ENCODE peak calls at places on chromosome 3, in eight cellular contexts. P, A, W, J, N, C, V and X are unnamed samples.

GRCh38 chr3:171768281-171768925 is 41.9 kb downstream of the PLD1 start:
- DNase-seq in P (no peak), N (no peak), V (no peak), C (no peak), W (no peak), J (no peak), A (no peak), X (no peak)

GRCh38 chr3:197030379-197031314 is 1.0 kb upstream of the MELTF start:
- DNase-seq in P (no peak), J (no peak), C (no peak), A (no peak), W (peak; percentile 52), N (no peak), V (no peak), X (peak; percentile 59)

GRCh38 chr3:121431717-121432517 is 113.9 kb downstream of the POLQ start:
- DNase-seq in P (no peak), J (peak; percentile 62), V (peak; percentile 35), W (no peak), N (no peak), A (no peak), C (no peak), X (no peak)

GRCh38 chr3:127491323-127491722 is 99.2 kb downstream of the TPRA1 start:
- DNase-seq in P (no peak), A (no peak), J (no peak), W (no peak), N (no peak), V (no peak), C (no peak), X (no peak)

GRCh38 chr3:157532529-157533297 is 29.5 kb upstream of the VEPH1 start:
- DNase-seq in C (peak; percentile 64), P (peak; percentile 64), W (peak; percentile 85), V (peak; percentile 58), N (peak; percentile 14), J (peak; percentile 9), A (peak; percentile 65), X (peak; percentile 95)

GRCh38 chr3:113104746-113105479 is 106.4 kb upstream of the BOC start:
- DNase-seq in N (no peak), A (no peak), C (no peak), J (no peak), V (no peak), P (no peak), W (no peak), X (peak; percentile 21)

GRCh38 chr3:39982665-39983357 is 173.4 kb downstream of the MYRIP start:
- DNase-seq in V (no peak), A (no peak), N (no peak), W (no peak), J (no peak), P (no peak), C (no peak), X (no peak)

GRCh38 chr3:120418446-120418845 is 32.3 kb downstream of the FSTL1 start:
- DNase-seq in A (no peak), N (no peak), W (no peak), V (no peak), C (no peak), P (no peak), J (no peak), X (no peak)

GRCh38 chr3:149371001-149371722 is 6.3 kb downstream of the TM4SF1 start:
- DNase-seq in W (no peak), J (no peak), V (peak; percentile 66), P (peak; percentile 74), A (no peak), C (no peak), N (no peak), X (peak; percentile 33)

GRCh38 chr3:62562596-62562995 is 189.2 kb upstream of the FEZF2 start:
- DNase-seq in V (no peak), W (no peak), A (no peak), J (no peak), C (no peak), N (no peak), P (no peak), X (no peak)

GRCh38 chr3:104907507-104907906 is 459.2 kb upstream of the ALCAM start:
- DNase-seq in C (no peak), P (no peak), W (no peak), N (no peak), J (no peak), A (no peak), V (no peak), X (no peak)

GRCh38 chr3:46566040-46566631 is at the start of gene LRRC2:
- DNase-seq in P (no peak), N (no peak), C (peak; percentile 88), J (no peak), V (no peak), A (no peak), W (no peak), X (peak; percentile 72)
- TF ChIP-seq REST in P (no peak), N (no peak), C (no peak), J (no peak), V (no peak), A (no peak), W (no peak), X (no peak)

GRCh38 chr3:137121704-137122314 is 164.0 kb downstream of the IL20RB start:
- DNase-seq in V (peak; percentile 31), W (peak; percentile 34), A (peak; percentile 61), P (peak; percentile 64), J (peak; percentile 8), C (peak; percentile 33), N (no peak), X (peak; percentile 84)
- TF ChIP-seq CTCF in V (peak; percentile 75), W (peak; percentile 51), A (peak; percentile 36), P (peak; percentile 38), J (peak; percentile 80), C (peak; percentile 57), N (peak; percentile 56), X (peak; percentile 82)

GRCh38 chr3:66692751-66693140 is 191.9 kb upstream of the LRIG1 start:
- DNase-seq in V (no peak), A (no peak), W (no peak), P (no peak), C (no peak), J (no peak), N (no peak), X (no peak)

GRCh38 chr3:66692108-66692750 is 191.4 kb upstream of the LRIG1 start:
- DNase-seq in P (no peak), C (no peak), V (peak; percentile 5), W (no peak), J (no peak), N (no peak), A (no peak), X (no peak)

GRCh38 chr3:66693461-66693912 is 192.7 kb upstream of the LRIG1 start:
- DNase-seq in N (no peak), J (no peak), V (no peak), C (no peak), A (no peak), P (no peak), W (no peak), X (no peak)
- H3K4me3 ChIP-seq in N (no peak overlapping the region), J (no peak overlapping the region), V (no peak overlapping the region), C (no peak overlapping the region), A (no peak overlapping the region), P (no peak overlapping the region), W (no peak overlapping the region), X (no peak overlapping the region)

DNA sequence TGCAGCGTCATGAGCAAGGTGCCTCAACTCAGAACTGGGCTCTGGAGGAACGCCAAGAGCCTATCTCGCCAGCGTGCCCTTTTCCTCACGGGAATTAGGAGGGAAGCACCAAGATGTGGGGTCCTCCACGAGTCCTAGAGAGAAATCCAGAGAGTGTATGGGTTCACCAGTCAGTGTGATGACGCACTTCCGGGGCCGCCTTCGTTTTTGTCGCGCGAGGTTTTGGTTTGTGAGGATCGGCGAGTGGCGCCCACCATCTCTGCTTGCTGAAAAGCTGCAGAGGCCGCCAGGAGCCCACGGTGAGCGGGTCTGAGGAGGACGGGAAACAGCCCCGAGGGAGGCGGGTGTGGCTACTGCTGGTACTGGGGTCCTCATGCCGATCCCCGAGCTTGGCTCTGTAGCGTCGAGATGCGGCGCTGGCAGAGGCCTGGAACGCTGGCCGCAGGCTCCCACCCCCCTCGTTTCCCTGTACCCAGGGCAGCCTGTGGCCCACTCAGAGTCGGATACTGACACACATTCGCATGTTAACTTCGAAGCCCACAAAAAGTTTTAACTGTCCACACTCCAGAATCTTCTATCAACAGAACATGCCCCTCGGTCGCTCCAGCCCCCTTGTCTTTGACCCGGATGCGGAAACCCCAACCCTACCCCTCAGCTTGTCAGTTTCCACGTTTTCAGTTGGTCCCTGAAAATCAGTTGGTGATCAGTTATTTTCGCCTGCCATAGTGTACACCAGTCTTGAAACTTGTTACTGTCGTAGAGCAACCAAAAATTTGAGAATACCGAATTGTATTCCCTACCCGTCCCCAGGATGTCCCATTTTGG is 30.4 kb downstream of the ZNF662 start:
- DNase-seq in A (no peak), C (no peak), P (no peak), W (peak; percentile 19), V (no peak), N (no peak), J (no peak), X (peak; percentile 38)
- TF ChIP-seq REST in A (no peak), C (no peak), P (no peak), W (no peak), V (no peak), N (no peak), J (no peak), X (no peak)

DNA sequence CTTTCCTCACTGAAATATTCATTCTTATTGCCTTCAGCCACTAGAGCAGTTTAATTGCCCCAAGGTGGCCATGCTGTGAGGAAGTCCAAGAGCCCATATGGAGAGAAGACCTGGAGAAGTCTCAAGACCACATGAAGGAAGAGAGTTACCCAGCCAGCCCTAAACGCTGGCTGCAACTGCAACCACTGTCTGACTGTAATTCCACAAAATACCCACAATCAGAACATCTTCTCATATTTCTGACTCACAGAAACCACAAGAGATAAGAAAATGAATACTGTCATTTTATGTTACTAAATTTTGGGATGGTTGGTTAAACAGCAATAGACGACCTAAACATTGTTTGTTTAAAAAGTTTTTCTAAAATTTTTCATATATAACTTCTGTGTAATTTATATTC is 14.7 kb upstream of the SST start:
- DNase-seq in C (no peak), N (no peak), V (no peak), W (no peak), A (no peak), J (no peak), P (no peak), X (no peak)
- TF ChIP-seq CTCF in C (no peak), N (no peak), V (no peak), W (no peak), A (no peak), J (no peak), P (no peak), X (no peak)

GRCh38 chr3:126083511-126083912 is 412 bp downstream of the SLC41A3 start:
- DNase-seq in V (peak; percentile 14), N (no peak), A (no peak), W (peak; percentile 49), C (peak; percentile 88), P (peak; percentile 40), J (no peak), X (peak; percentile 65)
- H3K4me3 ChIP-seq in V (peak overlapping the region; percentile 82), N (peak overlapping the region; percentile 71), A (peak overlapping the region; percentile 73), W (peak overlapping the region; percentile 62), C (peak overlapping the region; percentile 66), P (peak overlapping the region; percentile 87), J (peak overlapping the region; percentile 71), X (peak overlapping the region; percentile 75)

GRCh38 chr3:9955611-9956352 is 3.6 kb upstream of the PRRT3 start:
- DNase-seq in J (no peak), N (no peak), V (no peak), A (no peak), C (no peak), P (no peak), W (peak; percentile 56), X (no peak)
- TF ChIP-seq REST in J (no peak), N (no peak), V (no peak), A (no peak), C (no peak), P (no peak), W (no peak), X (no peak)

GRCh38 chr3:189944285-189945145 is 176.2 kb downstream of the P3H2 start:
- DNase-seq in C (no peak), A (no peak), J (no peak), V (no peak), W (no peak), P (no peak), N (no peak), X (no peak)
- TF ChIP-seq CTCF in C (no peak), A (no peak), J (no peak), V (no peak), W (no peak), P (no peak), N (no peak), X (no peak)